ENCODE peak calls at places on chromosomes 5 and 9, in four cellular contexts. N is heart right ventricle, U is AG09319, O is AG09309. F is an unnamed sample.

GRCh38 chr5:149550267-149550582 is 1.0 kb downstream of the CSNK1A1 start:
- DNase-seq in O (peak), N (no peak), U (no peak), F (no peak)

GRCh38 chr5:147727200-147727599 is 55.3 kb downstream of the JAKMIP2 start:
- DNase-seq in N (no peak), O (no peak), U (no peak), F (no peak)

GRCh38 chr9:72254881-72255545 is 105.8 kb downstream of the GDA start:
- DNase-seq in O (no peak), U (no peak), N (no peak), F (no peak)

GRCh38 chr5:87383216-87383615 is 29.5 kb downstream of the CCNH start:
- DNase-seq in U (no peak), N (no peak), O (no peak), F (no peak)

GRCh38 chr9:127133739-127134167 is 11.3 kb upstream of the ANGPTL2 start:
- DNase-seq in U (no peak), N (peak), O (no peak), F (no peak)

GRCh38 chr9:81317939-81318338 is 371.4 kb downstream of the TLE1 start:
- DNase-seq in O (peak), U (peak), N (no peak), F (no peak)

GRCh38 chr5:68562308-68562707 is 346.8 kb downstream of the PIK3R1 start:
- DNase-seq in U (no peak), N (peak), O (no peak), F (no peak)

GRCh38 chr9:70641631-70642030 is 227.2 kb upstream of the KLF9 start:
- DNase-seq in N (no peak), U (no peak), O (no peak), F (no peak)

GRCh38 chr5:139660916-139661814 is 13.0 kb downstream of the CXXC5 start:
- DNase-seq in O (peak), N (peak), U (peak), F (no peak)

GRCh38 chr5:79974896-79975295 is 16.2 kb downstream of the MTX3 start:
- DNase-seq in N (no peak), U (no peak), O (no peak), F (no peak)

GRCh38 chr5:75461679-75462078 is 49.8 kb downstream of the CERT1 start:
- DNase-seq in O (peak), N (no peak), U (no peak), F (no peak)

DNA sequence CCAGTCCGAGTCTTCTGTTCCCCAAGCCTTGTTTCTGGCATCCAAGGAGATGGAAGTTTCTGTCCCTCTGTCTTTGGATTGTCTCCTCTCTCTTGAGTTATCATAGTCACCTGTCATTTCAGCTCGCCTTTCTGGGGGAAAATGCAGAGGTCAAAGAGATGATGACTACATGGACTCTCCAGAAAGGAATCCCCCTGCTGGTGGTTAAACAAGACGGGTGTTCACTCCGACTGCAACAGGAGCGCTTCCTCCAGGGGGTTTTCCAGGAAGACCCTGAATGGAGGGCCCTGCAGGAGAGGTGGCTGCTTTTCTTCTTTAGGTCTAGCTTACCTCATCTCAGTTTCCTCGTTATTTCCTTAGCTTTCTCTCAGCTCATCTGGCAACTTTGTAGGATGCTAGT is 25.1 kb downstream of the ERAP2 start:
- DNase-seq in N (no peak), U (no peak), O (no peak), F (no peak)
- TF ChIP-seq CTCF in N (peak), U (peak), O (no peak), F (no peak)

GRCh38 chr5:174096619-174097018 is 51.1 kb downstream of the NSG2 start:
- DNase-seq in O (no peak), N (no peak), U (no peak), F (no peak)

GRCh38 chr5:174098694-174099093 is 53.2 kb downstream of the NSG2 start:
- DNase-seq in N (no peak), O (no peak), U (no peak), F (no peak)

GRCh38 chr5:174097486-174098185 is 52.1 kb downstream of the NSG2 start:
- DNase-seq in N (no peak), O (no peak), U (no peak), F (no peak)

GRCh38 chr5:174101331-174101730 is 55.8 kb downstream of the NSG2 start:
- DNase-seq in N (no peak), U (no peak), O (no peak), F (no peak)

GRCh38 chr5:174100490-174100889 is 55.0 kb downstream of the NSG2 start:
- DNase-seq in O (no peak), U (no peak), N (no peak), F (no peak)
- TF ChIP-seq CTCF in O (no peak), U (no peak), N (no peak), F (no peak)

DNA sequence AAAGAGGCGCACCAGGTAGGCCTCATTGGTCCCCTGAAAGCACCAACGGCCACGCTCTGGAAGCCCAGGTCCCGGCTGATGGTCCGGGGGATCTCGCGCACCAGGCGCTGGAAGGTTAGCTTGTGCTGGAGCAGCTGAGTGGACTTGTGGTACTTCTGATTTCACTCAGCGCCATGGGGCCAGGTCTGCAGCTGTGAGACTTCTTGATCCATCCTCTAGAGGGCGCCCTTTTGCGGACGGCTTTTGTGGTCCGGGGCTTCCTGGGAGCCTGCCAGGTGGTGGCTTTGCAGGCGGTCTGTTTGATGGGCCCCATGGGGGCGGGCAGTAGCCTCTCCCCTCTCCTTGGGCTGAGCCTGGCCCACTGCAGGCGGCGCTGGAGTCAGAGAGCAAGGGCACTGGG is 10.4 kb downstream of the TAF11L12 start:
- DNase-seq in O (no peak), U (no peak), N (no peak), F (no peak)
- TF ChIP-seq CTCF in O (no peak), U (no peak), N (no peak), F (peak)

DNA sequence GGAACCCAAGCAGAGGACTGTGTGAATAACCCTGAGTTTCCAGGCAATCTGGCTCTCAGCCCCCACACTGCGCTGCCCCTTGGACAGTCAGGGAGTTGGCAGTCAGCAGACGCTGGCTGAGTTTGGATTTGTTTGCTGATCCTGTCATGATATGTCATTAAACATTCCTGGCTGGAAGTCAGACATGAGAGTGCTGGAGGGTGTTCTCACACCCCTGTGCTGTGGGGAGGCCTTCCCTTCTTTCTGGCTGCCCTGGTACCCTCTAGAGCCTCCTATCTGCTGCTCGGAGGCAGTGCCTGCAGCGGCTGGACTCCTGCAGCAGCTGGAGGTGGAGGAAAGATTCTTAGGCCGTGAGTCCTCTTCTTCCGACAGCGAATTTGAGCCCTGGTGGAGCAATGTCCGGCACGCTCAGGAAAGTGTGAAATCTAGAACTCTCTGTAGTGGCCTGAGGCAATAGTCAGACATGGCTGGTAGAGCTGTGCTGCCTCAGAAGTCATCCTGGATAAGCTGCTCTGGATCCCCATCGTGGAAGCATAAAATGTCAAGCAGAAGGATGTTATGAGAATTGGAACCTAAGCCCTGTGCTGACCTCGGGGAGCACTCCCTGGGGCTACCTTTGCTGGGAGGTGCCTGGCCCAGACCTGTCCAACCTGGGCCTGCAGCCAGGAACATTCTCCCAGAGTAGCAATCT is 72.0 kb downstream of the PDE8B start:
- DNase-seq in O (peak), N (no peak), U (peak), F (no peak)
- TF ChIP-seq CTCF in O (peak), N (no peak), U (peak), F (no peak)

GRCh38 chr5:45035991-45036390 is 227.2 kb downstream of the MRPS30 start:
- DNase-seq in N (no peak), U (no peak), O (no peak), F (no peak)

GRCh38 chr5:45042283-45042682 is 233.5 kb downstream of the MRPS30 start:
- DNase-seq in O (no peak), N (no peak), U (no peak), F (no peak)

GRCh38 chr5:45037927-45038326 is 229.2 kb downstream of the MRPS30 start:
- DNase-seq in U (no peak), N (no peak), O (no peak), F (no peak)

GRCh38 chr5:45038366-45038987 is 229.7 kb downstream of the MRPS30 start:
- DNase-seq in O (no peak), U (no peak), N (no peak), F (no peak)
- TF ChIP-seq CTCF in O (peak), U (peak), N (peak), F (peak)

F was measured in activated CD8-positive, alpha-beta T cell treated with anti-CD3 and anti-CD28 coated beads for 36 hours.